ENCODE peak calls at places on chromosomes 7 and 10, in five cellular contexts. Z, P, U, M and F are unnamed samples.

GRCh38 chr10:88828310-88828709 is 23.3 kb downstream of the ANKRD22 start:
- DNase-seq in P (no peak), M (no peak), Z (no peak), U (no peak), F (no peak)

GRCh38 chr7:130419652-130420051 is 21.2 kb downstream of the CEP41 start:
- DNase-seq in M (no peak), P (no peak), Z (no peak), U (peak; percentile 45), F (no peak)

GRCh38 chr10:80204801-80205477 is 398 bp downstream of the ANXA11 start:
- DNase-seq in M (no peak), Z (no peak), U (no peak), P (no peak), F (no peak)

GRCh38 chr7:143352506-143353130 is 9.9 kb downstream of the FAM131B start:
- DNase-seq in M (no peak), U (no peak), P (no peak), Z (no peak), F (no peak)

GRCh38 chr10:70115948-70116682 is 16.5 kb downstream of the AIFM2 start:
- DNase-seq in M (no peak), Z (no peak), P (peak; percentile 66), U (no peak), F (peak; percentile 59)

GRCh38 chr7:132087421-132087820 is 488.8 kb downstream of the PLXNA4 start:
- DNase-seq in Z (no peak), M (no peak), P (no peak), U (no peak), F (no peak)

GRCh38 chr7:45066409-45066808 is 22.4 kb downstream of the NACAD start:
- DNase-seq in M (no peak), Z (no peak), P (no peak), U (no peak), F (no peak)

GRCh38 chr10:10032991-10033390 is 984.7 kb upstream of the CELF2 start:
- DNase-seq in P (no peak), Z (no peak), M (no peak), U (no peak), F (no peak)

GRCh38 chr7:68492359-68492690 is 1106.0 kb upstream of the AUTS2 start:
- DNase-seq in Z (no peak), U (no peak), P (no peak), M (no peak), F (no peak)

GRCh38 chr7:7772385-7772784 is 54.0 kb upstream of the RPA3 start:
- DNase-seq in Z (peak; percentile 50), P (no peak), M (no peak), U (peak; percentile 82), F (no peak)

GRCh38 chr7:158075633-158076001 is 512.0 kb downstream of the PTPRN2 start:
- DNase-seq in U (no peak), Z (no peak), M (no peak), P (no peak), F (no peak)

GRCh38 chr10:2972810-2973209 is 94.5 kb upstream of the PFKP start:
- DNase-seq in Z (no peak), M (no peak), U (no peak), P (no peak), F (no peak)

GRCh38 chr10:132642732-132643008 is 105.1 kb downstream of the INPP5A start:
- DNase-seq in Z (peak; percentile 56), P (no peak), U (no peak), M (no peak), F (no peak)

GRCh38 chr10:47368431-47369180 is 15.5 kb downstream of the ZNF488 start:
- DNase-seq in U (no peak), M (peak; percentile 60), P (no peak), Z (no peak), F (no peak)

GRCh38 chr7:11636274-11636673 is 195.7 kb downstream of the THSD7A start:
- DNase-seq in Z (no peak), U (no peak), P (no peak), M (no peak), F (no peak)